ENCODE peak calls at places on chromosomes 5 and 9, in six cellular contexts. H is activated T-cell treated with anti-CD3 and anti-CD28 coated beads, Interleukin-2, amount 50 U/mL, for 1 hour; M is stomach; J is RPMI7951; O is COR-L47; L is non-pigmented ciliary epithelial cell. K is an unnamed sample.

GRCh38 chr9:33709241-33709640 is 86.1 kb upstream of the PRSS3 start:
- DNase-seq in H (no peak), M (no peak), J (no peak), O (no peak), L (no peak), K (no peak)

GRCh38 chr9:77731008-77731698 is 83.0 kb upstream of the GNA14 start:
- DNase-seq in H (no peak), M (no peak), J (no peak), O (no peak), L (no peak), K (no peak)

GRCh38 chr9:115730845-115731244 is 422.7 kb upstream of the PAPPA start:
- DNase-seq in H (no peak), M (no peak), J (peak), O (no peak), L (no peak), K (no peak)

GRCh38 chr5:120160120-120160895 is 303.8 kb upstream of the PRR16 start:
- DNase-seq in H (no peak), M (no peak), J (no peak), O (peak), L (peak), K (no peak)

GRCh38 chr9:82988488-82988887 is 74.5 kb downstream of the RASEF start:
- DNase-seq in H (no peak), M (no peak), J (no peak), O (no peak), L (no peak), K (no peak)

GRCh38 chr5:62779010-62779422 is 200.4 kb downstream of the LRRC70 start:
- DNase-seq in H (no peak), M (no peak), J (peak), O (peak), L (peak), K (peak)

GRCh38 chr5:33488558-33489355 is 48.0 kb downstream of the TARS1 start:
- DNase-seq in H (no peak), M (no peak), J (no peak), O (no peak), L (no peak), K (no peak)

GRCh38 chr5:136066705-136067271 is 38.0 kb downstream of the TGFBI start:
- DNase-seq in H (no peak), M (no peak), J (peak), O (no peak), L (no peak), K (no peak)

GRCh38 chr5:172946146-172946545 is 13.1 kb upstream of the RPL26L1 start:
- DNase-seq in H (no peak), M (no peak), J (no peak), O (no peak), L (no peak), K (no peak)

GRCh38 chr9:110187126-110187525 is 20.8 kb downstream of the C9orf152 start:
- DNase-seq in H (no peak), M (no peak), J (no peak), O (no peak), L (no peak), K (no peak)

K was measured in prostate gland.